ENCODE peak calls at places on chromosomes 1 and 21, in nine cellular contexts. One of them, this sample, is unnamed.

GRCh38 chr1:188489336-188490112 is 1660.8 kb downstream of the PLA2G4A start:
- DNase-seq in epithelial cell of esophagus: peak; percentile 2
- DNase-seq in PC-3: peak; percentile 88
- DNase-seq in heart right ventricle: no peak
- DNase-seq in cardiac fibroblast: no peak
- DNase-seq in lower lobe of right lung: no peak
- DNase-seq in fibroblast of villous mesenchyme: no peak
- DNase-seq in adrenal gland: no peak
- DNase-seq in IMR-90: peak; percentile 55
- DNase-seq in this sample: no peak

GRCh38 chr1:208243851-208244583 is at the start of gene PLXNA2:
- DNase-seq in PC-3: peak; percentile 88
- DNase-seq in epithelial cell of esophagus: peak; percentile 87
- DNase-seq in lower lobe of right lung: peak; percentile 95
- DNase-seq in adrenal gland: peak; percentile 82
- DNase-seq in fibroblast of villous mesenchyme: peak; percentile 69
- DNase-seq in IMR-90: peak; percentile 52
- DNase-seq in heart right ventricle: peak; percentile 87
- DNase-seq in cardiac fibroblast: peak; percentile 72
- DNase-seq in this sample: no peak

GRCh38 chr1:116345830-116346229 is 27.2 kb upstream of the ATP1A1 start:
- DNase-seq in IMR-90: no peak
- DNase-seq in epithelial cell of esophagus: no peak
- DNase-seq in PC-3: no peak
- DNase-seq in fibroblast of villous mesenchyme: no peak
- DNase-seq in cardiac fibroblast: no peak
- DNase-seq in adrenal gland: no peak
- DNase-seq in heart right ventricle: no peak
- DNase-seq in lower lobe of right lung: no peak
- DNase-seq in this sample: no peak

GRCh38 chr1:244473059-244473605 is 12.1 kb downstream of the CATSPERE start:
- DNase-seq in adrenal gland: no peak
- DNase-seq in epithelial cell of esophagus: no peak
- DNase-seq in fibroblast of villous mesenchyme: no peak
- DNase-seq in PC-3: no peak
- DNase-seq in heart right ventricle: no peak
- DNase-seq in lower lobe of right lung: no peak
- DNase-seq in cardiac fibroblast: no peak
- DNase-seq in IMR-90: no peak
- DNase-seq in this sample: no peak

GRCh38 chr1:158638905-158639304 is 33.8 kb downstream of the OR10Z1 start:
- DNase-seq in lower lobe of right lung: no peak
- DNase-seq in heart right ventricle: no peak
- DNase-seq in IMR-90: no peak
- DNase-seq in fibroblast of villous mesenchyme: no peak
- DNase-seq in cardiac fibroblast: no peak
- DNase-seq in adrenal gland: no peak
- DNase-seq in PC-3: no peak
- DNase-seq in epithelial cell of esophagus: no peak
- DNase-seq in this sample: no peak

GRCh38 chr21:46211376-46211775 is 17.2 kb downstream of the LSS start:
- DNase-seq in epithelial cell of esophagus: no peak
- DNase-seq in IMR-90: no peak
- DNase-seq in adrenal gland: no peak
- DNase-seq in fibroblast of villous mesenchyme: no peak
- DNase-seq in lower lobe of right lung: peak; percentile 32
- DNase-seq in PC-3: no peak
- DNase-seq in heart right ventricle: no peak
- DNase-seq in cardiac fibroblast: no peak
- DNase-seq in this sample: no peak

GRCh38 chr1:154859786-154860153 is 10.3 kb downstream of the KCNN3 start:
- DNase-seq in fibroblast of villous mesenchyme: no peak
- DNase-seq in lower lobe of right lung: peak; percentile 69
- DNase-seq in cardiac fibroblast: no peak
- DNase-seq in adrenal gland: no peak
- DNase-seq in PC-3: no peak
- DNase-seq in heart right ventricle: no peak
- DNase-seq in epithelial cell of esophagus: peak; percentile 19
- DNase-seq in IMR-90: no peak
- DNase-seq in this sample: no peak

GRCh38 chr1:211704567-211704942 is 29.1 kb upstream of the NEK2 start:
- DNase-seq in epithelial cell of esophagus: no peak
- DNase-seq in heart right ventricle: no peak
- DNase-seq in adrenal gland: no peak
- DNase-seq in IMR-90: no peak
- DNase-seq in cardiac fibroblast: no peak
- DNase-seq in fibroblast of villous mesenchyme: no peak
- DNase-seq in lower lobe of right lung: no peak
- DNase-seq in PC-3: no peak
- DNase-seq in this sample: no peak

GRCh38 chr1:219746141-219746540 is 133.2 kb upstream of the ZC3H11B start:
- DNase-seq in PC-3: no peak
- DNase-seq in cardiac fibroblast: no peak
- DNase-seq in fibroblast of villous mesenchyme: no peak
- DNase-seq in lower lobe of right lung: no peak
- DNase-seq in IMR-90: no peak
- DNase-seq in heart right ventricle: no peak
- DNase-seq in epithelial cell of esophagus: no peak
- DNase-seq in adrenal gland: no peak
- DNase-seq in this sample: no peak

DNA sequence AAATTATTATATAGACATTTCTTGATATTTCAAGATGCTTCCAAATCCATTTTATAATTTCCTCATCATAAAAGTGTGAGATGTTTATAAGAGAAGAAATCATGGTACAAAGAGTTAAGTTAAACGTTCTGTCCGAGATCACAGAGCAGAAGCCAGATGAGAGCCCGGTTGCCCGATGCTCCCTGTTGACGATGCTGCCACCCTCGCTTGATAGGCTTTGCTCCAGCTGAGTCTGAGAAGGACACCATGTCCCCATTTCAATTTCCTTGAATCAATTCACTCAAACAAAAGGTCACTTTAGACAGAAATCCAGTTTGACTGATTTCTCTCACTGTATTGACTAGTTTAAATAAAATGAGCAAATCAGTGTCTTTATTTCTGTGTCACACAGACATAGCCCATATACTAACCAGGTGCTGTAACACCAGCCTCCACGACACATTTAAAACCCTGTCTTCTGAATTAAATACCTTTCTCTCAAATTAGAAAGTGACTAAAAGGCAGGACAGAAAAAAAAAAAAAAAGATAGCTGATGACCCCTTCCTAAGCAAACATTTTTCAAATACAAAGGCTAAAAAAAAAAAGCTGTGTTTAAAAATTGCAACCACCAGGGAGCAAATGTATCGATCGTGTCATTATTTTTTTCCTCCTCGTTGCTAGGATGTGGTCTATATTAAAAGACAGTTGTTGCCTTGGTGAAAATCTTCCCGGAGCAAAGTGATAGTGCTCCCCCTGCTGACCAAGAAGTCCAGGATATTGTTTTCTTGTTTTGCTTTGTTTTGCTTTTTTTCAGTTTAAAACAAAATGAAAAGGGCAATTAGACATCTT is 35.2 kb downstream of the DNASE2B start:
- DNase-seq in IMR-90: peak; percentile 78
- DNase-seq in PC-3: peak; percentile 82
- DNase-seq in heart right ventricle: peak; percentile 53
- DNase-seq in lower lobe of right lung: peak; percentile 49
- DNase-seq in fibroblast of villous mesenchyme: peak; percentile 83
- DNase-seq in cardiac fibroblast: peak; percentile 90
- DNase-seq in epithelial cell of esophagus: peak; percentile 76
- DNase-seq in adrenal gland: peak; percentile 72
- DNase-seq in this sample: peak; percentile 79
- H3K4me3 ChIP-seq in IMR-90: no peak overlapping the region
- H3K4me3 ChIP-seq in PC-3: peak overlapping the region; percentile 57
- H3K4me3 ChIP-seq in heart right ventricle: peak overlapping the region; percentile 4
- H3K4me3 ChIP-seq in lower lobe of right lung: peak overlapping the region; percentile 26
- H3K4me3 ChIP-seq in fibroblast of villous mesenchyme: peak overlapping the region; percentile 24
- H3K4me3 ChIP-seq in cardiac fibroblast: peak overlapping the region; percentile 21
- H3K4me3 ChIP-seq in epithelial cell of esophagus: no peak overlapping the region
- H3K4me3 ChIP-seq in adrenal gland: no peak overlapping the region
- H3K4me3 ChIP-seq in this sample: peak overlapping the region; percentile 10

DNA sequence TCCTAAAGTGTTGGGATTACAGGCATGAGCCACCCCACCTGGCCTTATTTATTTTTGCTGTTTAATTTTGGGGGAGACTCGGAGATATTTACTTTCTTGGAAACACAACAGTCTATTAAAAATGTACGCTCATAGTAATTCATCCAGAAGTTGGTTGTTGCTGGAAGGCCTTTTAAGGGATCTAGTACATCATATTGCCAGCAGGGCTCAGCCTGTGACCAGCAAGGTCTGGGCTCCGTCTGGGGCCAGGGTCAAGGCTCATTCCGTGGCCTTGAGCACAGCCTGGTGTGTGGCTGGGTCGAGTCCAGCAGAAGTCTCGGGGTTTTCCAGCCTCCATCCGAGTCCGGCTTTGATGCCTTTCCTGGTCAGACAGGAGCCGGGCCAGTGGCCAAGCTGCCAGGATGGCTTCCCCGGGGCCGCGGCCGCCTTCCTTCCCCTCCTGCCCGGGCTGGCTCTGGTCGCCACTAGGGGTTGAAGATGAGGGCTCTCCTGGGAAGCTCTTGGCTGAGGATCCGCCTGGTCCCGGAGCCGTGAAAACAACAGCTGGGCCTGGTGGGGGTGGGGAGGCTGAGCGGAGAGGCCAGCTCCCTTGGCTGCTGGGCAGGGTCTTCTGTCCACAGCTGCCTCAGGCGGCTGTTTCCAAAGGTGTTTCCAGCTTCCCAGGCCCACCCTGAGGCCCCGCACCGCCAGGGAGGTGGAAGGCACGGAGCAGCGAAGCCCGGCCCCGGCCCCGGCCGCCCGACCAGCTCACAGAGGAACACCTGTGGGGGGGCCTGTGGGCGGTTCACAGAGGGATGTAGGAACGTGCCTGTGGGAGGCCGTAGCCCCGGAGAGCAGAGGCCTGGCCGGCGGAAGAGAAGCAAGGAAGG is 5.1 kb upstream of the VWA1 start:
- DNase-seq in heart right ventricle: peak; percentile 85
- DNase-seq in fibroblast of villous mesenchyme: peak; percentile 76
- DNase-seq in PC-3: no peak
- DNase-seq in IMR-90: peak; percentile 50
- DNase-seq in adrenal gland: peak; percentile 88
- DNase-seq in cardiac fibroblast: peak; percentile 74
- DNase-seq in epithelial cell of esophagus: no peak
- DNase-seq in lower lobe of right lung: peak; percentile 78
- DNase-seq in this sample: no peak
- TF ChIP-seq CTCF in heart right ventricle: peak; percentile 4
- TF ChIP-seq CTCF in fibroblast of villous mesenchyme: peak; percentile 33
- TF ChIP-seq CTCF in PC-3: no peak
- TF ChIP-seq CTCF in IMR-90: peak; percentile 19
- TF ChIP-seq CTCF in adrenal gland: peak; percentile 40
- TF ChIP-seq CTCF in cardiac fibroblast: peak; percentile 26
- TF ChIP-seq CTCF in epithelial cell of esophagus: peak; percentile 22
- TF ChIP-seq CTCF in lower lobe of right lung: peak; percentile 24
- TF ChIP-seq CTCF in this sample: no peak

GRCh38 chr21:45129231-45129923 is 55.0 kb downstream of the ADARB1 start:
- DNase-seq in IMR-90: peak; percentile 41
- DNase-seq in heart right ventricle: peak; percentile 48
- DNase-seq in adrenal gland: no peak
- DNase-seq in cardiac fibroblast: peak; percentile 65
- DNase-seq in epithelial cell of esophagus: peak; percentile 70
- DNase-seq in fibroblast of villous mesenchyme: peak; percentile 44
- DNase-seq in lower lobe of right lung: no peak
- DNase-seq in PC-3: peak; percentile 81
- DNase-seq in this sample: no peak

GRCh38 chr21:45127937-45128336 is 53.6 kb downstream of the ADARB1 start:
- DNase-seq in epithelial cell of esophagus: no peak
- DNase-seq in fibroblast of villous mesenchyme: no peak
- DNase-seq in PC-3: no peak
- DNase-seq in heart right ventricle: no peak
- DNase-seq in cardiac fibroblast: no peak
- DNase-seq in IMR-90: no peak
- DNase-seq in lower lobe of right lung: no peak
- DNase-seq in adrenal gland: no peak
- DNase-seq in this sample: no peak

GRCh38 chr21:45131537-45131999 is 57.2 kb downstream of the ADARB1 start:
- DNase-seq in fibroblast of villous mesenchyme: no peak
- DNase-seq in lower lobe of right lung: no peak
- DNase-seq in IMR-90: no peak
- DNase-seq in heart right ventricle: no peak
- DNase-seq in epithelial cell of esophagus: no peak
- DNase-seq in cardiac fibroblast: no peak
- DNase-seq in adrenal gland: no peak
- DNase-seq in PC-3: no peak
- DNase-seq in this sample: no peak

GRCh38 chr21:45128613-45129226 is 54.3 kb downstream of the ADARB1 start:
- DNase-seq in epithelial cell of esophagus: peak; percentile 77
- DNase-seq in PC-3: peak; percentile 82
- DNase-seq in adrenal gland: peak; percentile 86
- DNase-seq in lower lobe of right lung: peak; percentile 79
- DNase-seq in heart right ventricle: peak; percentile 71
- DNase-seq in IMR-90: peak; percentile 76
- DNase-seq in fibroblast of villous mesenchyme: peak; percentile 80
- DNase-seq in cardiac fibroblast: peak; percentile 80
- DNase-seq in this sample: no peak

DNA sequence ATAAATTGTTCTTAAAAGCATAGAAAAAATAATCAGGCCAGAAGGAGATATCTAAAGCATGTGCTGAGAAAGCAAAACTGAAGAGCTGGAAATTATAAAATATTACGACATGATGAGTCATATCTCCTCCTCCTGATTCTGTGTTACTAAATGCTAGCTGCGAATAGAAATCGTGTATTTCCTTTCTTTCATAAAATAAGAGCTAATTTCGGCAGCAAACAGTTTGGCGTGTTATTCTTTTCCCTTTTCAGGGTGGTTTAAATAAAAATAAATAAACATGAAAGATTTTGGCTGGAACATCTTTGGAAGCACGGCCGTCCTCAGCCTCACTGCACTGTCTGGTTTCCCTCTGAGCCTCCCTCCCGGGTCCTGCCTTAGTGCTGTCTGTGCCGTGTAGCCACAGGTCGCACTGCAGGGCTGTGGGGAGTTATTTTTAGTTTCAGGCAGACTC is 56.0 kb downstream of the ADARB1 start:
- DNase-seq in adrenal gland: peak; percentile 65
- DNase-seq in lower lobe of right lung: no peak
- DNase-seq in PC-3: peak; percentile 86
- DNase-seq in epithelial cell of esophagus: peak; percentile 71
- DNase-seq in fibroblast of villous mesenchyme: peak; percentile 90
- DNase-seq in heart right ventricle: peak; percentile 41
- DNase-seq in IMR-90: peak; percentile 84
- DNase-seq in cardiac fibroblast: peak; percentile 83
- DNase-seq in this sample: peak; percentile 29
- H3K4me3 ChIP-seq in adrenal gland: no peak overlapping the region
- H3K4me3 ChIP-seq in lower lobe of right lung: peak overlapping the region; percentile 10
- H3K4me3 ChIP-seq in PC-3: peak overlapping the region; percentile 63
- H3K4me3 ChIP-seq in epithelial cell of esophagus: no peak overlapping the region
- H3K4me3 ChIP-seq in fibroblast of villous mesenchyme: peak overlapping the region; percentile 50
- H3K4me3 ChIP-seq in heart right ventricle: no peak overlapping the region
- H3K4me3 ChIP-seq in IMR-90: peak overlapping the region; percentile 31
- H3K4me3 ChIP-seq in cardiac fibroblast: peak overlapping the region; percentile 41
- H3K4me3 ChIP-seq in this sample: peak overlapping the region; percentile 25

DNA sequence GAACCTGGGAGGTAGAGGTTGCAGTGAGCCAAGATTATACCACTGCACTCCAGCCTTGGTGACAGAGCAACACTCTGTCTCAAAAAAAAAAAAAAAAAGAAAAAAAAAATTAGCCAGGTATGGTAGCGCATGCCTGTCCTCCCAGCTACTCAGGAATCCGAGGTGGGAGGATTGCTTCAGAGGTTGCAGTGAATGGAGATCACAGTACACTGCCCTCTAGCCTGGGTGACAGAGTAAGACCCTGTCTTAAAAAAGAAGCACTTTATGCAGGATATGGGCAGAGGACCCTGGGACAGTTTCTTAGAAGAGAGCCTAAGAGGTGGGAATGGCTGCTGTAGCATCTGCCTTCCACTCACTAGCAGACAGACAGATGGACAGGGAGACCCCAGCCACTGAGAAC is 23.0 kb downstream of the IQGAP3 start:
- DNase-seq in epithelial cell of esophagus: no peak
- DNase-seq in lower lobe of right lung: no peak
- DNase-seq in cardiac fibroblast: no peak
- DNase-seq in PC-3: no peak
- DNase-seq in adrenal gland: no peak
- DNase-seq in fibroblast of villous mesenchyme: no peak
- DNase-seq in heart right ventricle: no peak
- DNase-seq in IMR-90: no peak
- DNase-seq in this sample: no peak
- TF ChIP-seq CTCF in epithelial cell of esophagus: no peak
- TF ChIP-seq CTCF in lower lobe of right lung: no peak
- TF ChIP-seq CTCF in cardiac fibroblast: no peak
- TF ChIP-seq CTCF in PC-3: no peak
- TF ChIP-seq CTCF in adrenal gland: no peak
- TF ChIP-seq CTCF in fibroblast of villous mesenchyme: no peak
- TF ChIP-seq CTCF in heart right ventricle: no peak
- TF ChIP-seq CTCF in IMR-90: no peak
- TF ChIP-seq CTCF in this sample: no peak

This sample was measured in HFF-Myc.